ENCODE peak calls at places on chromosomes 12 and 14, in ten cellular contexts. K, Y, S, N, R, H, O, E, B and J are unnamed samples.

GRCh38 chr12:3604750-3605638 is 114.0 kb downstream of the PRMT8 start:
- DNase-seq in K (peak), Y (peak), S (peak), N (no peak), R (peak), H (no peak), O (peak), E (no peak), B (no peak), J (no peak)

GRCh38 chr14:64721391-64721791 is 17.2 kb downstream of the PLEKHG3 start:
- DNase-seq in K (peak), Y (no peak), S (no peak), N (no peak), R (no peak), H (no peak), O (peak), E (no peak), B (peak), J (no peak)

GRCh38 chr14:94793901-94794300 is 24.0 kb upstream of the GSC start:
- DNase-seq in K (no peak), Y (no peak), S (no peak), N (no peak), R (no peak), H (no peak), O (no peak), E (no peak), B (no peak), J (no peak)

GRCh38 chr12:4274396-4274959 is 916 bp downstream of the CCND2 start:
- DNase-seq in K (peak), Y (peak), S (no peak), N (peak), R (peak), H (no peak), O (no peak), E (no peak), B (no peak), J (no peak)

GRCh38 chr12:77553976-77554619 is 276.6 kb upstream of the NAV3 start:
- DNase-seq in K (no peak), Y (no peak), S (no peak), N (no peak), R (no peak), H (no peak), O (no peak), E (no peak), B (no peak), J (no peak)

GRCh38 chr12:20722142-20722541 is 27.0 kb downstream of the SLCO1C1 start:
- DNase-seq in K (no peak), Y (no peak), S (no peak), N (no peak), R (no peak), H (no peak), O (no peak), E (no peak), B (no peak), J (no peak)

GRCh38 chr12:57454566-57455373 is at the start of gene INHBE:
- DNase-seq in K (peak), Y (peak), S (no peak), N (no peak), R (no peak), H (no peak), O (peak), E (no peak), B (peak), J (no peak)

GRCh38 chr14:50854521-50854920 is 17.3 kb upstream of the ABHD12B start:
- DNase-seq in K (no peak), Y (no peak), S (no peak), N (no peak), R (no peak), H (no peak), O (no peak), E (no peak), B (no peak), J (no peak)

GRCh38 chr12:67920432-67920831 is 68.8 kb upstream of the IFNG-AS1 start:
- DNase-seq in K (no peak), Y (no peak), S (no peak), N (no peak), R (no peak), H (no peak), O (no peak), E (no peak), B (no peak), J (no peak)

GRCh38 chr14:66120402-66120801 is 365.8 kb upstream of the CCDC196 start:
- DNase-seq in K (no peak), Y (no peak), S (no peak), N (no peak), R (no peak), H (no peak), O (no peak), E (no peak), B (no peak), J (no peak)

GRCh38 chr14:66119805-66120204 is 366.4 kb upstream of the CCDC196 start:
- DNase-seq in K (no peak), Y (no peak), S (no peak), N (no peak), R (no peak), H (no peak), O (no peak), E (no peak), B (no peak), J (no peak)

GRCh38 chr14:66117600-66117999 is 368.6 kb upstream of the CCDC196 start:
- DNase-seq in K (no peak), Y (no peak), S (no peak), N (no peak), R (no peak), H (no peak), O (peak), E (peak), B (peak), J (no peak)

GRCh38 chr14:66121859-66122258 is 364.3 kb upstream of the CCDC196 start:
- DNase-seq in K (no peak), Y (peak), S (no peak), N (no peak), R (no peak), H (no peak), O (no peak), E (no peak), B (no peak), J (no peak)
- TF ChIP-seq CTCF in K (peak), Y (peak), S (no peak), N (no peak), R (no peak), H (no peak), O (no peak), E (no peak), B (no peak), J (no peak)

GRCh38 chr14:69633238-69633637 is 21.8 kb downstream of the SUSD6 start:
- DNase-seq in K (no peak), Y (no peak), S (no peak), N (no peak), R (no peak), H (no peak), O (no peak), E (no peak), B (no peak), J (no peak)
- TF ChIP-seq CTCF in K (no peak), Y (no peak), S (no peak), N (no peak), R (no peak), H (no peak), O (no peak), E (no peak), B (no peak), J (no peak)

DNA sequence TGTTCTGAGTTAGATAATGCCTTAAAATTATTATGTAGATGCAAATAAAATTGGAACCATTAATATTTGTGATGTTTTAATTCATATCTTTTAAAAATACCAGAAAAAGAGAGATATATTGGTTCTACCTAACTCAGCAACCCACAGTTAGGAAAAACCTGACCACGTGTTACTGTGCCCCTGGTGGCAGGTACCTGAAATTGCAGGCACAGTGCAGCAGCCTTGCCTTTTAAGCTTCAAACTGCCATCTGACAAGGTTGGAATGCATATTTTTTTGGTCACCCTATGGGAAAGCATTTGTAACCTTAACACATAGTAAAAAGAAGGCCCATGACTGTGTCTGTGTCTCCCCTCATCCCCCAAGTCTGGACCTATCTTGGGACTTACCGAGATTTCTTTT is 109.4 kb upstream of the NOS1 start:
- DNase-seq in K (peak), Y (no peak), S (no peak), N (no peak), R (no peak), H (no peak), O (no peak), E (no peak), B (peak), J (no peak)
- TF ChIP-seq CTCF in K (peak), Y (peak), S (peak), N (peak), R (peak), H (peak), O (peak), E (peak), B (peak), J (peak)

GRCh38 chr14:98138666-98139065 is 1133.3 kb downstream of the BCL11B start:
- DNase-seq in K (peak), Y (peak), S (no peak), N (no peak), R (peak), H (peak), O (peak), E (peak), B (peak), J (no peak)
- TF ChIP-seq CTCF in K (peak), Y (peak), S (peak), N (peak), R (peak), H (peak), O (peak), E (no peak), B (peak), J (peak)

GRCh38 chr12:11958216-11959091 is 112.3 kb upstream of the BCL2L14 start:
- DNase-seq in K (peak), Y (no peak), S (no peak), N (no peak), R (no peak), H (peak), O (peak), E (no peak), B (peak), J (no peak)
- TF ChIP-seq CTCF in K (peak), Y (no peak), S (no peak), N (no peak), R (no peak), H (no peak), O (peak), E (no peak), B (no peak), J (no peak)

DNA sequence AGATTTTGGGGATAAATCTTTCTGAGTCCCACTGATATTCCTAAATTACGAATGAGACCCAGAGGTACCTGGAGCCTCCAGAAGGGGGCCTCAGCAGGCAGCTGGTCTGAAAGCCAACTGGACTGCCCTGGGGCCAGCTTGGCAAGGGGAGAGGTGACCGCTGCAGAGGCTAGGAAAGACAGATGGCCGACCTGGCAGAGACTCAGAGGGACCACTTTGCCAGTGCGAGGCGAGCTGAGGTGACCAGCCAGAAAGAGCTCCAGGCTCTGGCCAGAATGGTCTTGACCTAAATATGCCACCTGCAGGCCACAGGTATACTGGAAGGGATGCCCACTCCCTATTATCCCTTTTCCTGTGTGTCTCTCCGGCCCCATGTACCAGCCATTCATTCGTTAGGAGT is 256.8 kb upstream of the GARIN6 start:
- DNase-seq in K (peak), Y (peak), S (no peak), N (no peak), R (peak), H (no peak), O (no peak), E (no peak), B (peak), J (no peak)
- TF ChIP-seq CTCF in K (peak), Y (peak), S (no peak), N (no peak), R (peak), H (peak), O (peak), E (peak), B (peak), J (peak)

DNA sequence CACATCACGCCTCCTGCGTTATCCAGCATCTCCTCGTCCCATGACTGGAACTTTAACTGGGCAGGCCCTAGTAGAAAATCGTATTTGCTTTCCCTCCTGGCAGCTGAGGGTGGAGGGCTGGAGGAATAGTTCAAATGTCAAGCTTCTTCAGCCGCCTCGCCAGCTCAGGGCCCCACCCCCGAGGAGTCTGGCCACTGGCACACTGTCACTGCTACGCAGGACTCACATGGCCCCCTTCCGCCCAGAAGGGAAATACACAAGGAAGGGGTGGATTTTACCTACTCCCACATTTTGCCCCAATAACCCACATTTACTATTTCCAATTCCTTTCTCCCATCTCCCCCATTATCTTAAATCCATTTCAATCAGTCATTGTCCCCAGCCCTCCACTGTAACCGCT is 8.6 kb downstream of the SLC6A13 start:
- DNase-seq in K (peak), Y (peak), S (no peak), N (peak), R (no peak), H (peak), O (no peak), E (no peak), B (no peak), J (no peak)
- TF ChIP-seq CTCF in K (peak), Y (no peak), S (no peak), N (no peak), R (no peak), H (no peak), O (no peak), E (no peak), B (no peak), J (no peak)

GRCh38 chr12:46110220-46110700 is 119.9 kb upstream of the SCAF11 start:
- DNase-seq in K (no peak), Y (no peak), S (no peak), N (no peak), R (no peak), H (no peak), O (no peak), E (no peak), B (no peak), J (no peak)

GRCh38 chr12:46111727-46112126 is 121.4 kb upstream of the SCAF11 start:
- DNase-seq in K (no peak), Y (no peak), S (no peak), N (no peak), R (no peak), H (no peak), O (no peak), E (no peak), B (no peak), J (no peak)

GRCh38 chr12:46112364-46112763 is 122.0 kb upstream of the SCAF11 start:
- DNase-seq in K (no peak), Y (no peak), S (no peak), N (no peak), R (no peak), H (no peak), O (no peak), E (no peak), B (no peak), J (no peak)

GRCh38 chr12:46109343-46110219 is 119.2 kb upstream of the SCAF11 start:
- DNase-seq in K (no peak), Y (no peak), S (no peak), N (no peak), R (no peak), H (no peak), O (no peak), E (no peak), B (no peak), J (no peak)

DNA sequence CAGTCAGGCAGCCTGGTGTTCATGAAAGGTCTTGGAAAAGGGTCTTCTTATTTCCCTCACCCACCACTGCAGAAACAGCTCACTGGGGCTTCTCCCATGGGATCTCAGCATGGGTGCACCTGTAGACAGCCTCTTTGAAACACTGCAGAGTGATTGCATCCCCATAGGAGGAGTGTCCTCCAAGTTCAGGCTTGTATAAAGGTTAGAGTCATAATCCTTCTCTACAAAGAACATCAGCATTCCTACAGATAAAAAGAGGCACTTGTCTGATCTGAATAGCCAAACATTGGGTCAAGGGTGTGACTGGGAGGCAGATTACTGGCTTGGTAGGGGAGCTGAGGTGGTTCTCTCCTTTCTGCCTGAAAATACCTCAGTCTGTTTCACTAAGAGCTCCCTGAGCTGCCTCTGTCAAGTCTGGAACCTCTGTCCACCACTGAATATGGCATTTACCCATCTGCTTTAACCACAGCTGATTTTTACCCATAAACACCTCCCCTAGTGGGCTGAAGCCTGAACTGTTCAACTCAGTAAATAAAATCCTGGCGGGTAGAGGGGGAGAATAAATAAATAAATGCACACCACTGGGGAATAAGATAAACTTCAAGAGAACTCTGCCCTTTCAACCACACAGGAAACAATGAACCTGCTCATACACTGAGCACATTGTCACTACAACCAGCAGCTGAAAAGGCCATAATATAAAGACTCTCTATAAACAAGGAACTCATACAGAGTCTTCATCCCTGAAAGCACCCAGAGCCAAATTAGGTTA is 120.7 kb upstream of the SCAF11 start:
- DNase-seq in K (no peak), Y (no peak), S (no peak), N (no peak), R (no peak), H (no peak), O (no peak), E (no peak), B (no peak), J (no peak)
- TF ChIP-seq CTCF in K (peak), Y (no peak), S (no peak), N (no peak), R (peak), H (no peak), O (peak), E (no peak), B (no peak), J (no peak)